ENCODE peak calls at places on chromosome 18, in four cellular contexts. Z, H, O and F are unnamed samples.
A peak's percentile ranks its signal among the peaks of the same experiment; 100 is the strongest.

GRCh38 chr18:74310411-74310810 is 5.2 kb upstream of the C18orf63 start:
- DNase-seq in Z (peak; percentile 55), O (no peak), H (no peak), F (no peak)

GRCh38 chr18:57542126-57542525 is 44.4 kb downstream of the FECH start:
- DNase-seq in O (no peak), H (no peak), Z (no peak), F (no peak)

GRCh38 chr18:63074987-63075404 is 244.6 kb downstream of the BCL2 start:
- DNase-seq in Z (peak; percentile 12), H (peak; percentile 88), O (no peak), F (peak; percentile 66)

GRCh38 chr18:7096838-7097237 is 20.8 kb downstream of the LAMA1 start:
- DNase-seq in O (no peak), Z (no peak), H (no peak), F (no peak)

GRCh38 chr18:35045121-35045520 is 3.9 kb downstream of the MAPRE2 start:
- DNase-seq in Z (no peak), H (no peak), O (no peak), F (no peak)

GRCh38 chr18:23977709-23978483 is 36.7 kb upstream of the TTC39C start:
- DNase-seq in Z (no peak), O (no peak), H (no peak), F (no peak)

GRCh38 chr18:12321331-12321730 is 13.3 kb downstream of the TUBB6 start:
- DNase-seq in H (no peak), O (no peak), Z (no peak), F (no peak)

GRCh38 chr18:58501033-58501432 is 127.9 kb downstream of the ALPK2 start:
- DNase-seq in Z (no peak), H (no peak), O (no peak), F (no peak)

GRCh38 chr18:61738042-61738441 is 154.8 kb downstream of the RNF152 start:
- DNase-seq in Z (no peak), O (no peak), H (no peak), F (no peak)

GRCh38 chr18:55579888-55580287 is 8.1 kb downstream of the TCF4 start:
- DNase-seq in Z (no peak), O (no peak), H (no peak), F (no peak)

GRCh38 chr18:75216926-75217303 is 6.3 kb downstream of the TSHZ1 start:
- DNase-seq in O (no peak), H (no peak), Z (no peak), F (no peak)

GRCh38 chr18:6956495-6956894 is 161.1 kb downstream of the LAMA1 start:
- DNase-seq in Z (no peak), O (no peak), H (no peak), F (no peak)

GRCh38 chr18:49846263-49846662 is 32.9 kb upstream of the ACAA2 start:
- DNase-seq in O (no peak), H (no peak), Z (no peak), F (no peak)

GRCh38 chr18:25349131-25349925 is 2.6 kb downstream of the ZNF521 start:
- DNase-seq in O (no peak), Z (no peak), H (peak; percentile 33), F (no peak)

GRCh38 chr18:61572871-61573270 is 239.6 kb downstream of the CDH20 start:
- DNase-seq in H (no peak), Z (no peak), O (no peak), F (no peak)

GRCh38 chr18:6219116-6219717 is 195.5 kb downstream of the L3MBTL4 start:
- DNase-seq in H (peak; percentile 77), O (no peak), Z (peak; percentile 24), F (peak; percentile 37)

GRCh38 chr18:32049393-32050161 is 31.0 kb downstream of the RNF125 start:
- DNase-seq in H (no peak), Z (no peak), O (no peak), F (no peak)

GRCh38 chr18:3935316-3935715 is 485.3 kb downstream of the TGIF1 start:
- DNase-seq in Z (no peak), O (no peak), H (no peak), F (no peak)
- TF ChIP-seq ETV6 in Z (no peak), O (no peak), H (no peak), F (no peak)

DNA sequence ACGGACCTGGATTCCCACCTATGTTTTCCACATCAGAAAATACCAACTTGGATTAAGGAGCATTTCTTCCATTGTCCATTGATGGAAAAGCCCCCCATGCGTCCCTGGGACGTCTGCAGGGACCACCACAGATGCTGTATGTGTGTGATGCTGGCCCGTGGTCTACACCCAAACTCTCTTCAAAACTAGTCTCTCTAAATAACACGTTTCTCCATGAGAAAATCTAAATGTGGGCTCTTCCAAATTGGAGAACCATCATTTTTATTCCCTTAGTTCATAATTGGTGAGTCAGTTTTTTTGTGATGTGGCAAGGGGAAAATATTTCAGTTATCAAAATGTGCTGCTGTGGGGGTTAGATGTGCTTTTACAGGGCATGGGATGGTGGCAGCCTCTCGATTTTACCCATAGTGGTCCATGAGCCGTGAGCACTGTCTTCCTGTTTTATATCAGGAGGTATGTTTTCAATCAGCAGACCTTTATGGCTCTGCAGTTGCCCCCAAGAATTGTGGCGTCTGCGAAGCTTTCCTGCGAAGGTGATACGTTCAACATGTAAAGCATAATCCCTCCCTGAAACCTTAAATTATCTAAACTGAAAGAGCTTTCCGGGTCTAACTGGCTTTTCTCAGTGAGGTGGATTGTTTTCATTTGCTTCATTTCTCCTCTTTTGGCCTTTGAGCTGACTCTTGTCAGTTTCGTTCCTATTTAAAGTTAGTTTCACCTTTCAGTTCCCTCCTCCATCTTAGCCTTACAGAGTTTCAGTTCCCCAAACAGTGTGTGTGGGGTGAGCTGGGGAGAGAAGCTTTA is 78.3 kb downstream of the SETBP1 start:
- DNase-seq in O (peak; percentile 98), Z (no peak), H (no peak), F (no peak)
- TF ChIP-seq ETV6 in O (no peak), Z (no peak), H (no peak), F (no peak)

DNA sequence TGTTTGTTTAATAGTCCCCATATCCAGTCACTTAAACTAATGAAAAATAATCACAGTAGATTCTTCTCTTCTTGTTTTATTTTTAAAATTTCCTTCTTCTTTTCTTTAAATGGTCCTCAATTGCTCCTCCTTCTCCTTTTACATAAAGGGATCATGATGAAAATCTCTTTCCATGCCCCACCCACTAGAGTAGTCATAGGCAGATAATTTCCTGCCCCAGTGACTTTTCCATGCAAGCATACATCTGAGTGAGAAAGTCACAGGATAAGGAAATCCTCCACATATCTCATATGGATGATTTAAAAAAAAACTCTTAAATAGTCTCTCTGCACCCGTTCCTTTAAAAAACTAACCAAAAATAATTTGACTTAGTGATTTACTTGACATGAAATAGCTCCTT is 552.3 kb upstream of the SETBP1 start:
- DNase-seq in Z (no peak), O (no peak), H (no peak), F (no peak)
- TF ChIP-seq ETV6 in Z (no peak), O (no peak), H (no peak), F (no peak)

GRCh38 chr18:22169889-22170420 is 566 bp downstream of the GATA6 start:
- DNase-seq in H (peak; percentile 52), Z (peak; percentile 7), O (no peak), F (peak; percentile 38)
- TF ChIP-seq ETV6 in H (no peak), Z (no peak), O (no peak), F (no peak)

GRCh38 chr18:77057043-77057442 is 75.5 kb downstream of the MBP start:
- DNase-seq in H (no peak), O (no peak), Z (no peak), F (no peak)

GRCh38 chr18:77058186-77058847 is 74.3 kb downstream of the MBP start:
- DNase-seq in H (no peak), O (no peak), Z (no peak), F (no peak)

GRCh38 chr18:77061291-77061945 is 71.2 kb downstream of the MBP start:
- DNase-seq in H (no peak), O (no peak), Z (no peak), F (no peak)

GRCh38 chr18:77061946-77062517 is 70.6 kb downstream of the MBP start:
- DNase-seq in Z (no peak), H (no peak), O (no peak), F (peak; percentile 8)

GRCh38 chr18:77059294-77059916 is 73.2 kb downstream of the MBP start:
- DNase-seq in O (no peak), Z (peak; percentile 65), H (peak; percentile 52), F (peak; percentile 47)
- TF ChIP-seq ETV6 in O (no peak), Z (no peak), H (no peak), F (no peak)

DNA sequence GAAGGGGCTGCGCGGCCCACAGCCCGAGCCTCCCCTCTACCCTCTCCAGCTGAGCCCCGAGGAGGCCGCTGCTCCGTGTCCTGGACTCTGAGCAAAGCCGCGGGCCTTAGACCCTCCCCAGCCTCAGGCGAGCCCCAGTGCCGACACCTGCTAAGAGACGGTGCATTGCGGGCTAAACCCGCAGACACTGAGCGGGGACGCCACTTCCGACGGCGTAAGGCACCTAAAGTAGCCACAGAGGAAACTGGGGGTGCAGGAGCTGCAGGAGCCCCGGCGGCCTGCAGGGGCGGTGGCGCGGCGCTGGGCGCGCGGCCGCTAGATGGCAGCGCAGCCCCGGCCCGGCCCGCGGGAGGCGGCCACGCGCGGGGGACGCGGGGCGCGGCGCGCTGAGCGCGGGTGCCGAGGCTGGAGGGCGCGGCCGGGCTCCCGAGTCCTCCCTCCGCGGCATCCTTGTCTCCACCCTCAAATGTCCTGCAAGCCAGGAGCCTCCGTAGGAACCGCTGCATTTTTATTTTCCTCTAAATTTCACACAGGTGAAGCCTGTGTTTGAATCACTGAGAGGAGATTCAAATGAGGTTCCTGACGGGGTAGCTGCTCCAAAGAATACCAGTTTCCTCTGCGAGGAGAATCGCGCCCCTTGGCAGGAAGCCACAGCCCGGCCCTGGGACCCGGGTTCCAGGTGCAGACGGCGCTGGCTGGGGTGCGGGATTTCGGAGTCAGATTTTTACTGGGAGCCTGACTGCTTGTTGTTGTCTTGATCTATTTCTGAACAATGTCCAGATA is 650.5 kb downstream of the GALR1 start:
- DNase-seq in Z (no peak), O (no peak), H (peak; percentile 70), F (peak; percentile 64)
- TF ChIP-seq ETV6 in Z (no peak), O (no peak), H (no peak), F (no peak)

GRCh38 chr18:68623342-68623741 is 91.6 kb downstream of the TMX3 start:
- DNase-seq in Z (peak; percentile 47), H (peak; percentile 61), O (no peak), F (peak; percentile 11)
- TF ChIP-seq ETV6 in Z (no peak), H (no peak), O (no peak), F (no peak)

GRCh38 chr18:77208969-77209368 is 40.7 kb upstream of the GALR1 start:
- DNase-seq in Z (no peak), H (no peak), O (peak; percentile 34), F (no peak)

GRCh38 chr18:77207540-77207939 is 42.1 kb upstream of the GALR1 start:
- DNase-seq in Z (peak; percentile 42), H (peak; percentile 53), O (no peak), F (no peak)

GRCh38 chr18:77209587-77209986 is 40.1 kb upstream of the GALR1 start:
- DNase-seq in Z (no peak), H (no peak), O (no peak), F (no peak)

GRCh38 chr18:77205769-77206168 is 43.9 kb upstream of the GALR1 start:
- DNase-seq in O (no peak), H (no peak), Z (no peak), F (no peak)

GRCh38 chr18:77206676-77207370 is 42.8 kb upstream of the GALR1 start:
- DNase-seq in O (no peak), Z (no peak), H (no peak), F (no peak)
- TF ChIP-seq ETV6 in O (no peak), Z (no peak), H (no peak), F (no peak)

GRCh38 chr18:2256577-2256976 is 314.7 kb downstream of the METTL4 start:
- DNase-seq in Z (no peak), H (no peak), O (no peak), F (no peak)
- TF ChIP-seq ETV6 in Z (no peak), H (no peak), O (no peak), F (no peak)